ENCODE peak calls at places on chromosome 9, in four cellular contexts. One of them, this sample, is unnamed.
A peak's percentile ranks its signal among the peaks of the same experiment; 100 is the strongest.

GRCh38 chr9:109558718-109559151 is 60.6 kb upstream of the PTPN3 start:
- DNase-seq in H1: no peak
- DNase-seq in HepG2: no peak
- DNase-seq in K562: no peak
- DNase-seq in this sample: no peak

GRCh38 chr9:135036861-135037465 is 50.5 kb upstream of the OLFM1 start:
- DNase-seq in H1: peak; percentile 27
- DNase-seq in HepG2: no peak
- DNase-seq in K562: no peak
- DNase-seq in this sample: no peak

GRCh38 chr9:24459898-24460297 is 85.8 kb downstream of the IZUMO3 start:
- DNase-seq in H1: no peak
- DNase-seq in HepG2: no peak
- DNase-seq in K562: no peak
- DNase-seq in this sample: no peak

GRCh38 chr9:73156593-73157187 is 5.0 kb downstream of the ANXA1 start:
- DNase-seq in H1: no peak
- DNase-seq in HepG2: no peak
- DNase-seq in K562: no peak
- DNase-seq in this sample: no peak

GRCh38 chr9:21933281-21933680 is 60.9 kb downstream of the CDKN2A start:
- DNase-seq in H1: no peak
- DNase-seq in HepG2: no peak
- DNase-seq in K562: no peak
- DNase-seq in this sample: peak; percentile 52

GRCh38 chr9:131892162-131892707 is 152.4 kb upstream of the RAPGEF1 start:
- DNase-seq in H1: no peak
- DNase-seq in HepG2: no peak
- DNase-seq in K562: no peak
- DNase-seq in this sample: no peak

GRCh38 chr9:127365461-127365860 is 31.5 kb upstream of the SLC2A8 start:
- DNase-seq in H1: no peak
- DNase-seq in HepG2: no peak
- DNase-seq in K562: no peak
- DNase-seq in this sample: no peak

GRCh38 chr9:99748251-99748650 is 73.4 kb upstream of the NR4A3 start:
- DNase-seq in H1: no peak
- DNase-seq in HepG2: no peak
- DNase-seq in K562: no peak
- DNase-seq in this sample: no peak

GRCh38 chr9:22916148-22916547 is 469.5 kb downstream of the DMRTA1 start:
- DNase-seq in H1: no peak
- DNase-seq in HepG2: no peak
- DNase-seq in K562: no peak
- DNase-seq in this sample: no peak

GRCh38 chr9:95778957-95779356 is 96.5 kb upstream of the ERCC6L2 start:
- DNase-seq in H1: peak; percentile 35
- DNase-seq in HepG2: no peak
- DNase-seq in K562: no peak
- DNase-seq in this sample: no peak

GRCh38 chr9:100725376-100725775 is 147.5 kb downstream of the CAVIN4 start:
- DNase-seq in H1: no peak
- DNase-seq in HepG2: no peak
- DNase-seq in K562: no peak
- DNase-seq in this sample: no peak

GRCh38 chr9:129275626-129276247 is 97.7 kb upstream of the IER5L start:
- DNase-seq in H1: no peak
- DNase-seq in HepG2: no peak
- DNase-seq in K562: no peak
- DNase-seq in this sample: no peak

GRCh38 chr9:89975024-89975423 is 370.2 kb downstream of the GADD45G start:
- DNase-seq in H1: no peak
- DNase-seq in HepG2: no peak
- DNase-seq in K562: no peak
- DNase-seq in this sample: no peak

GRCh38 chr9:89978185-89978584 is 373.4 kb downstream of the GADD45G start:
- DNase-seq in H1: no peak
- DNase-seq in HepG2: no peak
- DNase-seq in K562: peak; percentile 5
- DNase-seq in this sample: peak; percentile 4

GRCh38 chr9:89974582-89974981 is 369.8 kb downstream of the GADD45G start:
- DNase-seq in H1: no peak
- DNase-seq in HepG2: no peak
- DNase-seq in K562: no peak
- DNase-seq in this sample: no peak

GRCh38 chr9:89970701-89971100 is 365.9 kb downstream of the GADD45G start:
- DNase-seq in H1: no peak
- DNase-seq in HepG2: no peak
- DNase-seq in K562: no peak
- DNase-seq in this sample: no peak

DNA sequence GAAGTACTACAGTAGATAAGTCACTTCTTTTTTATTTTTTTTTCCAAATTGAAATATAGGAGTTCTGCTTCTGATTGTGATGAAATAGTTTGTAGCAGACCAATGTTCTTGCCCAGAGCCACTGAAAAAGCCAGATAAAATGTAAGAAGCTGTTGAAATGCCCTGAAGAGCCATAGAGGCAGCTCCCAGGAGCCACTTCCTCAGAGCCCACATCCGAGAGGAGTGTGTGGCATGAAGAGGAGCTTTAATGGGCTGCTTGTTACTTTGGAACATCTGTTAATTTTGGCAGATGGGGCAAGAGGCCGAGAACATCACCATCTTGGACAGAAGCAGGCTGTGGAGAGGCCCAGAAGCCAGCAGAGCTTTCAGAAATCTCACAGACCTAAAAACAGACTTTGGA is 370.8 kb downstream of the GADD45G start:
- DNase-seq in H1: no peak
- DNase-seq in HepG2: no peak
- DNase-seq in K562: no peak
- DNase-seq in this sample: no peak
- TF ChIP-seq FOSL1 in H1: no peak
- TF ChIP-seq FOSL1 in HepG2: no peak
- TF ChIP-seq FOSL1 in K562: no peak
- TF ChIP-seq FOSL1 in this sample: no peak

DNA sequence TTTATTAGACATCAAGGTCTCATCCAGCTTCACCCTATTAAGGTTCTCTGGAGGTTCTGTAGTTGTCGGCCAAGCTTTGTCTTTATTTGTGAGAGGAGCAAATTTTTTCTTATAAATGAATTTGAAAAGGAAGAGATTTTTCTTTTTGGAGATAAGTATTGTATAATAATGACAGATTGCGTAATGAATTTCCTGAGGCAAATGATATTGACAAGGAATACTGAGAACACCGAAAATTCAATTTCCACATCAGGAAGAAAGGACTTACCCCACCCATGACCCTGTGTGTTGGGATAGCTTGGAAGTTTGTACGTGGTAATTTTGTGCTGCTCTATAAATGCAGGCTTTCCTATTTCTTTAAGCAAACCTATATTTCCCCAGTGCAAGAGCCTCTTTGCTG is 53.5 kb downstream of the MAMDC2 start:
- DNase-seq in H1: no peak
- DNase-seq in HepG2: no peak
- DNase-seq in K562: no peak
- DNase-seq in this sample: no peak
- TF ChIP-seq POLR2A in H1: no peak
- TF ChIP-seq POLR2A in HepG2: no peak
- TF ChIP-seq POLR2A in K562: no peak
- TF ChIP-seq POLR2A in this sample: no peak

GRCh38 chr9:18495065-18495464 is 21.1 kb downstream of the ADAMTSL1 start:
- DNase-seq in H1: no peak
- DNase-seq in HepG2: no peak
- DNase-seq in K562: no peak
- DNase-seq in this sample: no peak

GRCh38 chr9:18493361-18494015 is 19.5 kb downstream of the ADAMTSL1 start:
- DNase-seq in H1: no peak
- DNase-seq in HepG2: no peak
- DNase-seq in K562: no peak
- DNase-seq in this sample: no peak

GRCh38 chr9:18489861-18490260 is 15.9 kb downstream of the ADAMTSL1 start:
- DNase-seq in H1: no peak
- DNase-seq in HepG2: no peak
- DNase-seq in K562: no peak
- DNase-seq in this sample: no peak

GRCh38 chr9:18490591-18491370 is 16.8 kb downstream of the ADAMTSL1 start:
- DNase-seq in H1: no peak
- DNase-seq in HepG2: no peak
- DNase-seq in K562: no peak
- DNase-seq in this sample: no peak

GRCh38 chr9:18492612-18493011 is 18.7 kb downstream of the ADAMTSL1 start:
- DNase-seq in H1: no peak
- DNase-seq in HepG2: no peak
- DNase-seq in K562: no peak
- DNase-seq in this sample: no peak
- TF ChIP-seq FOSL1 in H1: no peak
- TF ChIP-seq FOSL1 in HepG2: no peak
- TF ChIP-seq FOSL1 in K562: no peak
- TF ChIP-seq FOSL1 in this sample: no peak

DNA sequence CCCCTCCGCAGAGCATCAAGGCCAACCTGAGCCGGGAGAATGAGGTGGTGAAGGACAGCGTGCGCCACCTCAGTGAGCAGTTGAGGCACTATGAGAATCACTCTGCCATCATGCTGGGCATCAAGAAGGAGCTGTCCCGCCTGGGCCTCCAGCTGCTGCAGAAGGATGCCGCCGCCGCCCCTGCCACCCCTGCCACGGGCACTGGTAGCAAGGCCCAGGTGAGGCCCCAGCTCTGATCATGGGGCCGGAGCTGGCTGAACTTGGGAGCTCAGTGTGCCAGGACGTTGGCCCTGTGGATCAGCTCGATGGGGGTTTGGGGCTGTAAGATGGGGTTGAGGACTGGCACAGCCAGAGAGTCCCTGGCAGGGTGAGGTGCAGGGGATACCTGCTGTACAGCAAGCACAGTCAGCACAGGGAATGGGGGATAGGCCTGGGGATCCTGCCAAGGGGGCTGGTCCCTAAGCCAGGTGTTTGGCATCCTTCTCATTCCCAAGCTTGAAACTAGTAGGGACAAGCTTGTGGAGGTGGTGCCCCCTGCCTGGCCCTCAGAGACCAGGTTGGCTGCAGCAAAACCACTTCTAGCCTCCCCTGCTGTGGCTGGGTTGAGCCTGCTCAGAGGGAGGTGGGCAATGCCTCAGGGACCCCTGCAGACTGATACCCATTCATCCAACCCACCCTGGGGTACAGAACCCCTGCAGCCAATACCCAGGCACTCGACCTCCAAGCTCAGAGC is 22.5 kb downstream of the OLFML2A start:
- DNase-seq in H1: no peak
- DNase-seq in HepG2: no peak
- DNase-seq in K562: no peak
- DNase-seq in this sample: no peak
- TF ChIP-seq POLR2A in H1: no peak
- TF ChIP-seq POLR2A in HepG2: no peak
- TF ChIP-seq POLR2A in K562: no peak
- TF ChIP-seq POLR2A in this sample: no peak

This sample was measured in HCT116.